ENCODE peak calls at places on chromosomes 13 and 19, in ten cellular contexts. M is RWPE1; V is BJ; L is bronchial epithelial cell; C is CD8-positive, alpha-beta T cell; H is tibial artery; E is transverse colon; J is uterus; Q is brain microvascular endothelial cell; I is osteoblast. X is an unnamed sample.

GRCh38 chr13:40336228-40337221 is 329.9 kb downstream of the FOXO1 start:
- DNase-seq in M (no peak), V (no peak), L (no peak), C (no peak), H (no peak), E (no peak), J (no peak), Q (no peak), I (no peak), X (no peak)

GRCh38 chr19:39177110-39177699 is 19.6 kb upstream of the NCCRP1 start:
- DNase-seq in M (no peak), V (no peak), L (no peak), C (no peak), H (no peak), E (no peak), J (no peak), Q (no peak), I (no peak), X (no peak)

GRCh38 chr13:41613984-41614581 is 156.7 kb downstream of the RGCC start:
- DNase-seq in M (no peak), V (peak; percentile 83), L (peak; percentile 54), C (no peak), H (peak; percentile 62), E (no peak), J (peak; percentile 74), Q (peak; percentile 82), I (peak; percentile 58), X (no peak)

GRCh38 chr13:98525852-98526512 is 50.9 kb downstream of the STK24 start:
- DNase-seq in M (no peak), V (no peak), L (no peak), C (no peak), H (no peak), E (no peak), J (no peak), Q (no peak), I (no peak), X (no peak)

GRCh38 chr19:1446713-1447564 is 3.0 kb upstream of the APC2 start:
- DNase-seq in M (no peak), V (no peak), L (no peak), C (no peak), H (no peak), E (no peak), J (no peak), Q (no peak), I (peak; percentile 93), X (no peak)

GRCh38 chr13:106095919-106096318 is 439.5 kb downstream of the EFNB2 start:
- DNase-seq in M (no peak), V (no peak), L (no peak), C (no peak), H (no peak), E (no peak), J (no peak), Q (no peak), I (no peak), X (no peak)

GRCh38 chr13:96248103-96248502 is 158.2 kb downstream of the HS6ST3 start:
- DNase-seq in M (no peak), V (no peak), L (no peak), C (no peak), H (no peak), E (no peak), J (no peak), Q (no peak), I (no peak), X (no peak)

GRCh38 chr13:57829496-57829895 is 198.0 kb downstream of the PCDH17 start:
- DNase-seq in M (no peak), V (no peak), L (no peak), C (no peak), H (no peak), E (no peak), J (no peak), Q (no peak), I (no peak), X (no peak)

GRCh38 chr13:106520205-106521004 is 15.1 kb downstream of the EFNB2 start:
- DNase-seq in M (no peak), V (no peak), L (no peak), C (no peak), H (no peak), E (no peak), J (no peak), Q (no peak), I (no peak), X (no peak)

GRCh38 chr13:27522847-27523246 is 72.5 kb upstream of the MTIF3 start:
- DNase-seq in M (no peak), V (no peak), L (no peak), C (no peak), H (no peak), E (no peak), J (no peak), Q (no peak), I (no peak), X (no peak)

GRCh38 chr13:74554581-74555290 is 420.5 kb upstream of the KLF12 start:
- DNase-seq in M (no peak), V (no peak), L (no peak), C (no peak), H (no peak), E (no peak), J (no peak), Q (no peak), I (peak; percentile 30), X (no peak)

GRCh38 chr19:48818234-48818823 is 7.5 kb upstream of the BCAT2 start:
- DNase-seq in M (no peak), V (no peak), L (no peak), C (no peak), H (no peak), E (peak; percentile 41), J (no peak), Q (no peak), I (no peak), X (no peak)

GRCh38 chr13:113834496-113835200 is 29.2 kb downstream of the GAS6 start:
- DNase-seq in M (no peak), V (no peak), L (no peak), C (no peak), H (no peak), E (no peak), J (no peak), Q (no peak), I (no peak), X (no peak)

GRCh38 chr13:35771898-35772297 is 295.4 kb upstream of the MAB21L1 start:
- DNase-seq in M (peak; percentile 73), V (peak; percentile 88), L (peak; percentile 90), C (no peak), H (no peak), E (no peak), J (no peak), Q (peak; percentile 87), I (peak; percentile 93), X (no peak)

GRCh38 chr19:45558399-45558878 is 26.2 kb downstream of the OPA3 start:
- DNase-seq in M (peak; percentile 49), V (no peak), L (peak; percentile 81), C (peak; percentile 55), H (no peak), E (peak; percentile 77), J (no peak), Q (peak; percentile 20), I (peak; percentile 95), X (peak; percentile 64)

GRCh38 chr19:11535792-11536595 is 2.7 kb upstream of the CNN1 start:
- DNase-seq in M (peak; percentile 94), V (peak; percentile 31), L (peak; percentile 52), C (peak; percentile 74), H (peak; percentile 95), E (peak; percentile 93), J (peak; percentile 94), Q (peak; percentile 89), I (peak; percentile 100), X (peak; percentile 96)

GRCh38 chr19:34224996-34225658 is 29.2 kb upstream of the GARRE1 start:
- DNase-seq in M (no peak), V (no peak), L (peak; percentile 11), C (no peak), H (no peak), E (no peak), J (no peak), Q (peak; percentile 17), I (no peak), X (no peak)

GRCh38 chr13:48975926-48976676 is 389 bp downstream of the FNDC3A start:
- DNase-seq in M (peak; percentile 71), V (no peak), L (peak; percentile 59), C (peak; percentile 74), H (peak; percentile 92), E (peak; percentile 86), J (peak; percentile 80), Q (peak; percentile 63), I (peak; percentile 93), X (peak; percentile 33)
- TF ChIP-seq CTCF in M (no peak), V (no peak), L (peak; percentile 13), C (no peak), H (no peak), E (no peak), J (no peak), Q (no peak), I (no peak), X (no peak)

GRCh38 chr19:18915639-18916038 is 3.5 kb downstream of the COPE start:
- DNase-seq in M (no peak), V (no peak), L (peak; percentile 32), C (no peak), H (no peak), E (peak; percentile 39), J (no peak), Q (no peak), I (peak; percentile 95), X (no peak)
- TF ChIP-seq CTCF in M (no peak), V (peak; percentile 47), L (peak; percentile 52), C (no peak), H (no peak), E (peak; percentile 30), J (peak; percentile 10), Q (peak; percentile 55), I (peak; percentile 44), X (peak; percentile 54)

GRCh38 chr19:10510301-10510802 is 6.9 kb downstream of the S1PR5 start:
- DNase-seq in M (peak; percentile 45), V (no peak), L (peak; percentile 84), C (peak; percentile 49), H (no peak), E (peak; percentile 33), J (no peak), Q (no peak), I (peak; percentile 91), X (no peak)
- TF ChIP-seq CTCF in M (peak; percentile 77), V (peak; percentile 81), L (peak; percentile 60), C (peak; percentile 72), H (peak; percentile 52), E (peak; percentile 76), J (peak; percentile 28), Q (peak; percentile 83), I (peak; percentile 61), X (peak; percentile 50)

GRCh38 chr19:40803170-40803856 is 4.3 kb downstream of the EGLN2 start:
- DNase-seq in M (no peak), V (no peak), L (no peak), C (no peak), H (no peak), E (no peak), J (no peak), Q (no peak), I (peak; percentile 47), X (no peak)

GRCh38 chr19:40805258-40805868 is 6.4 kb downstream of the EGLN2 start:
- DNase-seq in M (no peak), V (no peak), L (no peak), C (no peak), H (no peak), E (peak; percentile 64), J (no peak), Q (no peak), I (peak; percentile 36), X (no peak)

GRCh38 chr19:40803857-40804782 is 5.1 kb downstream of the EGLN2 start:
- DNase-seq in M (no peak), V (no peak), L (no peak), C (peak; percentile 56), H (no peak), E (peak; percentile 83), J (no peak), Q (no peak), I (peak; percentile 53), X (no peak)

GRCh38 chr19:40806385-40807146 is 7.6 kb downstream of the EGLN2 start:
- DNase-seq in M (peak; percentile 62), V (peak; percentile 86), L (peak; percentile 90), C (peak; percentile 67), H (peak; percentile 89), E (peak; percentile 76), J (peak; percentile 84), Q (peak; percentile 97), I (peak; percentile 100), X (peak; percentile 70)

GRCh38 chr19:40804783-40805242 is 5.8 kb downstream of the EGLN2 start:
- DNase-seq in M (no peak), V (no peak), L (no peak), C (no peak), H (no peak), E (no peak), J (no peak), Q (no peak), I (peak; percentile 68), X (no peak)
- TF ChIP-seq CTCF in M (no peak), V (peak; percentile 23), L (peak; percentile 24), C (no peak), H (no peak), E (no peak), J (no peak), Q (peak; percentile 29), I (peak; percentile 14), X (no peak)